ENCODE peak calls at places on chromosomes 12 and 14, in seven cellular contexts. C is body of pancreas, W is IMR-90, A is A549, T is right cardiac atrium, K is choroid plexus epithelial cell, S is stomach. V is an unnamed sample.

GRCh38 chr12:15779925-15780324 is 9.3 kb downstream of the EPS8 start:
- DNase-seq in C (no peak), W (no peak), A (no peak), T (no peak), K (no peak), S (no peak), V (no peak)

GRCh38 chr12:12985817-12986408 is 14.2 kb downstream of the HEBP1 start:
- DNase-seq in C (peak), W (peak), A (peak), T (no peak), K (peak), S (no peak), V (no peak)

GRCh38 chr12:103858953-103859601 is 18.0 kb upstream of the NT5DC3 start:
- DNase-seq in C (no peak), W (peak), A (peak), T (peak), K (peak), S (peak), V (no peak)

GRCh38 chr12:40253936-40254335 is 29.1 kb downstream of the LRRK2 start:
- DNase-seq in C (no peak), W (peak), A (no peak), T (no peak), K (peak), S (no peak), V (no peak)

GRCh38 chr12:76876696-76877229 is 2.1 kb downstream of the CSRP2 start:
- DNase-seq in C (no peak), W (no peak), A (no peak), T (no peak), K (no peak), S (no peak), V (no peak)

GRCh38 chr12:119788783-119789182 is 88.3 kb downstream of the CIT start:
- DNase-seq in C (no peak), W (peak), A (no peak), T (no peak), K (peak), S (no peak), V (no peak)

GRCh38 chr14:53516261-53516774 is 363.2 kb upstream of the DDHD1 start:
- DNase-seq in C (no peak), W (peak), A (no peak), T (no peak), K (peak), S (no peak), V (no peak)

GRCh38 chr12:123660328-123660727 is 10.6 kb upstream of the TCTN2 start:
- DNase-seq in C (no peak), W (peak), A (peak), T (no peak), K (peak), S (no peak), V (no peak)

GRCh38 chr12:69068431-69068830 is 135.5 kb upstream of the CPM start:
- DNase-seq in C (peak), W (peak), A (peak), T (no peak), K (no peak), S (peak), V (no peak)

GRCh38 chr12:122422769-122423257 is 344 bp upstream of the CLIP1 start:
- DNase-seq in C (peak), W (peak), A (peak), T (peak), K (peak), S (no peak), V (no peak)

GRCh38 chr14:30914812-30915211 is 40.5 kb downstream of the COCH start:
- DNase-seq in C (no peak), W (no peak), A (no peak), T (no peak), K (no peak), S (no peak), V (no peak)

GRCh38 chr12:109731231-109731731 is 17.7 kb downstream of the FAM222A start:
- DNase-seq in C (peak), W (no peak), A (no peak), T (no peak), K (no peak), S (peak), V (no peak)

GRCh38 chr14:57933363-57933762 is 67.5 kb upstream of the SLC35F4 start:
- DNase-seq in C (no peak), W (no peak), A (no peak), T (no peak), K (no peak), S (no peak), V (no peak)

GRCh38 chr14:96158735-96159134 is 45.9 kb upstream of the BDKRB2 start:
- DNase-seq in C (no peak), W (no peak), A (no peak), T (no peak), K (no peak), S (peak), V (no peak)

GRCh38 chr12:1837541-1838206 is 17.3 kb downstream of the LRTM2 start:
- DNase-seq in C (no peak), W (peak), A (no peak), T (no peak), K (peak), S (no peak), V (no peak)

GRCh38 chr14:105050551-105050897 is 14.7 kb downstream of the GPR132 start:
- DNase-seq in C (peak), W (peak), A (no peak), T (no peak), K (peak), S (peak), V (no peak)

GRCh38 chr14:37232907-37233481 is 35.3 kb downstream of the MIPOL1 start:
- DNase-seq in C (no peak), W (peak), A (peak), T (no peak), K (peak), S (no peak), V (peak)

GRCh38 chr12:61854902-61855301 is 405.3 kb upstream of the USP15 start:
- DNase-seq in C (no peak), W (no peak), A (no peak), T (no peak), K (peak), S (no peak), V (no peak)

GRCh38 chr12:112182499-112182898 is 57.1 kb downstream of the TRAFD1 start:
- DNase-seq in C (no peak), W (peak), A (no peak), T (peak), K (peak), S (no peak), V (no peak)

GRCh38 chr12:132439333-132439904 is 50.5 kb upstream of the FBRSL1 start:
- DNase-seq in C (no peak), W (no peak), A (no peak), T (no peak), K (no peak), S (no peak), V (no peak)

GRCh38 chr12:87848248-87848868 is 180.8 kb downstream of the C12orf50 start:
- DNase-seq in C (peak), W (peak), A (peak), T (no peak), K (peak), S (no peak), V (peak)

GRCh38 chr14:84128025-84128424 is 1401.9 kb upstream of the FLRT2 start:
- DNase-seq in C (no peak), W (peak), A (no peak), T (no peak), K (peak), S (no peak), V (no peak)

GRCh38 chr12:92561543-92561899 is 141.3 kb upstream of the PLEKHG7 start:
- DNase-seq in C (peak), W (peak), A (no peak), T (peak), K (peak), S (peak), V (no peak)

GRCh38 chr12:113948151-113948914 is 17.8 kb downstream of the RBM19 start:
- DNase-seq in C (no peak), W (no peak), A (no peak), T (no peak), K (no peak), S (no peak), V (no peak)
- H3K4me3 ChIP-seq in C (no peak), W (no peak), A (no peak), T (no peak), K (no peak), S (no peak), V (no peak)

GRCh38 chr14:29868000-29868399 is 59.6 kb downstream of the PRKD1 start:
- DNase-seq in C (no peak), W (peak), A (no peak), T (no peak), K (peak), S (no peak), V (no peak)

GRCh38 chr14:29861996-29862395 is 65.7 kb downstream of the PRKD1 start:
- DNase-seq in C (no peak), W (no peak), A (no peak), T (no peak), K (no peak), S (no peak), V (no peak)

DNA sequence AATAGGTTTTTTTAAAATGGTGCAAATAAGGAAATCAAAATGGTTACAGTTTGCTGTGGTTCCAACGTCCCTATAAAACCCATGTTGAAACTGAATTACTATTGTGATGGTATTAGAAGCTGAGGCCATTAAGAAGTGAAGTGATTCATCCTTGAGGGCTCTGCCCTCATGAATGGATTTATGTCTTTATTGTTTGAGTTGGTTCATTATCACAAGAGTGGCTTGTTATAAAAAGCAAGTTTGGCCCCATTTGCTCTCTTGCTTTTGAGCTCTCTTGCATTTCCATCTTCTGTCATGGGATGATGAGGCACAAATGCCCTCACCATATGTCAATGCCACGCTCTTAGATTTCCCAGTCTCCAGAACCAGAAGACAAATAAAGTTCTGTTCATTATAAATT is 62.3 kb downstream of the PRKD1 start:
- DNase-seq in C (no peak), W (no peak), A (no peak), T (no peak), K (no peak), S (no peak), V (no peak)
- H3K4me3 ChIP-seq in C (no peak), W (no peak), A (no peak), T (no peak), K (no peak), S (no peak), V (no peak)

GRCh38 chr12:131432532-131433260 is 278.2 kb upstream of the SFSWAP start:
- DNase-seq in C (no peak), W (no peak), A (no peak), T (no peak), K (no peak), S (peak), V (no peak)
- H3K4me3 ChIP-seq in C (no peak), W (no peak), A (no peak), T (no peak), K (no peak), S (no peak), V (no peak)

GRCh38 chr12:95202691-95203476 is 14.4 kb downstream of the FGD6 start:
- DNase-seq in C (no peak), W (no peak), A (no peak), T (no peak), K (peak), S (no peak), V (no peak)

GRCh38 chr12:95197636-95198035 is 19.6 kb downstream of the FGD6 start:
- DNase-seq in C (no peak), W (no peak), A (no peak), T (no peak), K (no peak), S (no peak), V (no peak)

GRCh38 chr12:95201056-95201670 is 16.1 kb downstream of the FGD6 start:
- DNase-seq in C (no peak), W (peak), A (peak), T (no peak), K (peak), S (no peak), V (no peak)

GRCh38 chr12:95198914-95199313 is 18.4 kb downstream of the FGD6 start:
- DNase-seq in C (no peak), W (no peak), A (no peak), T (no peak), K (peak), S (no peak), V (no peak)

DNA sequence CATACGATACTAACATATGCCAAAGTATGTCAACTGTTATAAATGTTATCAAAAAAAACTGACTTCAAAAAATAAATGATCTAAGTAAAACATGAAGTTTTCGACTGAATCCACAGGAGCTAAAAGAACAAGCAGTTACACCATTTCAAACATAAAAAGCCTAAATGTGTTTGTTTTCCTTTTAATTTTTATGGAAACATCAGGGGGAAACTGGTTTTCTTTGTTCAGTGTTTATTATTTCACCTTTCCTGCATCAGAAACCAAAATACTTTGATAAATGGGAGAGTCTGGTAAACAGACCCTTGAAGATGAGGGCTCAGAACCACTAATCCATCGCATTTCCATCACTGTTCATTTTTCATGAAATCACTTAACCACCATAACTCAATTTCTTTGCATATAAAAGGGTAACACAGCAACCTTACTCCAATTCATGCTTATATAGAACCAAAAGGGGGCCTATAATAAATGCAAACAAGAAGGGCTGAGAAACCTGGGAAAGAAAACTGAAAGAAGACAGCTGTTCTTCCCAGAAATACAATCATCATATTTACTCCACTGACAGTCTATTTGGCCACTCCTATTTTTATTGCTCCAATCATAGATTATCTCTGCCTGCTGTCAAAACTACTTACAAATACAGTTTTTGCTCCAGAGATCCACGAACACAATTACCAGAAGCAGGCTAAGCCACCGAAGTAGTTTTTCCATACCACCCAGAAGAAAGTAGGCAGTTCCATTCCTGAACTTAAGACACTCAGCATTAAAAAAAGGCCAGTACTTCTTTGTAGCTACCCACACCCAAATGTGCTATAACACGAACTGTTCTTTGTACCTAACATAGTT is 16.9 kb downstream of the FGD6 start:
- DNase-seq in C (no peak), W (no peak), A (no peak), T (no peak), K (peak), S (no peak), V (no peak)
- H3K4me3 ChIP-seq in C (no peak), W (peak), A (peak), T (peak), K (peak), S (no peak), V (no peak)

GRCh38 chr12:106724116-106724515 is 50.4 kb upstream of the RIC8B start:
- DNase-seq in C (no peak), W (no peak), A (no peak), T (no peak), K (no peak), S (no peak), V (no peak)
- H3K4me3 ChIP-seq in C (no peak), W (no peak), A (no peak), T (no peak), K (no peak), S (no peak), V (no peak)

GRCh38 chr14:94773017-94773681 is 3.2 kb upstream of the GSC start:
- DNase-seq in C (no peak), W (no peak), A (no peak), T (no peak), K (no peak), S (no peak), V (no peak)

GRCh38 chr14:94775875-94776217 is 5.9 kb upstream of the GSC start:
- DNase-seq in C (no peak), W (peak), A (no peak), T (no peak), K (peak), S (no peak), V (no peak)

GRCh38 chr14:94775082-94775874 is 5.4 kb upstream of the GSC start:
- DNase-seq in C (no peak), W (no peak), A (no peak), T (no peak), K (no peak), S (no peak), V (no peak)

GRCh38 chr14:94771906-94772468 is 2.1 kb upstream of the GSC start:
- DNase-seq in C (no peak), W (no peak), A (no peak), T (no peak), K (no peak), S (no peak), V (no peak)

DNA sequence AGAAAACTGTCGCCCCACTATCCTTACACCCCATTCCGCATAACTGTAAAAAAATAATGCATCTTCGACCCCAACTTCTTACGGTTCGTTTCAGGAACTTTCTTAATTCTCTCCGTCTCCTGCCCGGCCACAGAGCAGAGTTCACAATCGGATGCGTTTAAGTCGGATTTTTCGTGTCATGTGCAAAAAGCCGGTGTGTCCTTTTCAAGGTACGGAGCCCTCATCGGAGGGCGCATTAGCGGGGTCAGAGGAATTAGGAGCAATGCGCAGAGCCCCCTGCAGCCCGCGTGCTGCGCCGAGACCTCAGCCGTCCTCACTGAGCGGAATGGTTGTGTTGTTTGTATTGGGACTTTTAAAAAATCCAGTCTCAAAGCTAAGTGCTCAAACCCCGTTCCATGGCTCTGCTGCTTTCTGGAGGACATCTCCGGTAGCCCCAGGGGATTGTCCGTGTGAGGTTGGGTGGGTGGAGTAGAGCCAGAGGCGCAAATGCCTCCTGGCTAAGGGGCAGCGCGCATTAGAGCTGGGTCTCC is 3.8 kb upstream of the GSC start:
- DNase-seq in C (no peak), W (no peak), A (no peak), T (no peak), K (no peak), S (no peak), V (no peak)
- H3K4me3 ChIP-seq in C (no peak), W (no peak), A (no peak), T (no peak), K (no peak), S (no peak), V (no peak)

GRCh38 chr12:41442905-41443304 is 254.8 kb downstream of the PDZRN4 start:
- DNase-seq in C (no peak), W (no peak), A (no peak), T (no peak), K (peak), S (no peak), V (no peak)
- H3K4me3 ChIP-seq in C (no peak), W (no peak), A (no peak), T (no peak), K (no peak), S (no peak), V (no peak)

GRCh38 chr14:60640859-60641721 is 8.2 kb downstream of the SIX1 start:
- DNase-seq in C (no peak), W (no peak), A (no peak), T (no peak), K (no peak), S (no peak), V (no peak)
- H3K4me3 ChIP-seq in C (no peak), W (no peak), A (no peak), T (no peak), K (no peak), S (no peak), V (no peak)

GRCh38 chr14:64738306-64738879 is 34.2 kb downstream of the PLEKHG3 start:
- DNase-seq in C (no peak), W (no peak), A (no peak), T (no peak), K (no peak), S (no peak), V (no peak)
- H3K4me3 ChIP-seq in C (no peak), W (no peak), A (no peak), T (no peak), K (no peak), S (no peak), V (no peak)